ENCODE peak calls at places on chromosomes 2 and 18, in four cellular contexts. M, D, Y and V are unnamed samples.

GRCh38 chr18:55137602-55138001 is 178.3 kb upstream of the CCDC68 start:
- DNase-seq in M (no peak), D (no peak), Y (no peak), V (no peak)

GRCh38 chr2:156986339-156986988 is 271.0 kb upstream of the GALNT5 start:
- DNase-seq in M (no peak), D (no peak), Y (no peak), V (no peak)

GRCh38 chr18:59663096-59663495 is 34.1 kb downstream of the CCBE1 start:
- DNase-seq in M (no peak), D (no peak), Y (no peak), V (no peak)

GRCh38 chr18:31325051-31325450 is 7.1 kb downstream of the DSG1 start:
- DNase-seq in M (peak), D (no peak), Y (no peak), V (no peak)

GRCh38 chr2:126658910-126659613 is 3.1 kb downstream of the GYPC start:
- DNase-seq in M (peak), D (peak), Y (no peak), V (peak)

GRCh38 chr2:67772216-67773180 is 290.3 kb downstream of the C1D start:
- DNase-seq in M (no peak), D (no peak), Y (no peak), V (no peak)

GRCh38 chr2:72994282-72994990 is 77.1 kb downstream of the SFXN5 start:
- DNase-seq in M (no peak), D (no peak), Y (peak), V (no peak)

GRCh38 chr2:66481100-66481549 is 46.2 kb downstream of the MEIS1 start:
- DNase-seq in M (peak), D (no peak), Y (no peak), V (peak)

GRCh38 chr2:127637725-127638252 is 8.2 kb upstream of the GPR17 start:
- DNase-seq in M (peak), D (no peak), Y (no peak), V (peak)

GRCh38 chr18:42508683-42509347 is 553.8 kb downstream of the PIK3C3 start:
- DNase-seq in M (no peak), D (no peak), Y (no peak), V (no peak)

GRCh38 chr2:187527262-187527661 is 27.0 kb downstream of the TFPI start:
- DNase-seq in M (peak), D (no peak), Y (no peak), V (no peak)

GRCh38 chr2:241879326-241879725 is 9.8 kb downstream of the RTP5 start:
- DNase-seq in M (no peak), D (no peak), Y (no peak), V (no peak)

GRCh38 chr18:2954869-2955645 is 57.9 kb downstream of the LPIN2 start:
- DNase-seq in M (no peak), D (no peak), Y (no peak), V (no peak)

GRCh38 chr2:239822146-239822945 is 202.8 kb downstream of the NDUFA10 start:
- DNase-seq in M (no peak), D (peak), Y (peak), V (no peak)

GRCh38 chr2:109429711-109430265 is 184.0 kb downstream of the SEPTIN10 start:
- DNase-seq in M (no peak), D (no peak), Y (no peak), V (no peak)

GRCh38 chr18:55318864-55319516 is 269.0 kb downstream of the TCF4 start:
- DNase-seq in M (peak), D (no peak), Y (no peak), V (no peak)

GRCh38 chr2:153163055-153163454 is 315.5 kb downstream of the RPRM start:
- DNase-seq in M (no peak), D (no peak), Y (no peak), V (no peak)

GRCh38 chr2:53512071-53512841 is 255.3 kb upstream of the CHAC2 start:
- DNase-seq in M (peak), D (no peak), Y (no peak), V (no peak)
- TF ChIP-seq RFX5 in M (no peak), D (no peak), Y (no peak), V (no peak)

DNA sequence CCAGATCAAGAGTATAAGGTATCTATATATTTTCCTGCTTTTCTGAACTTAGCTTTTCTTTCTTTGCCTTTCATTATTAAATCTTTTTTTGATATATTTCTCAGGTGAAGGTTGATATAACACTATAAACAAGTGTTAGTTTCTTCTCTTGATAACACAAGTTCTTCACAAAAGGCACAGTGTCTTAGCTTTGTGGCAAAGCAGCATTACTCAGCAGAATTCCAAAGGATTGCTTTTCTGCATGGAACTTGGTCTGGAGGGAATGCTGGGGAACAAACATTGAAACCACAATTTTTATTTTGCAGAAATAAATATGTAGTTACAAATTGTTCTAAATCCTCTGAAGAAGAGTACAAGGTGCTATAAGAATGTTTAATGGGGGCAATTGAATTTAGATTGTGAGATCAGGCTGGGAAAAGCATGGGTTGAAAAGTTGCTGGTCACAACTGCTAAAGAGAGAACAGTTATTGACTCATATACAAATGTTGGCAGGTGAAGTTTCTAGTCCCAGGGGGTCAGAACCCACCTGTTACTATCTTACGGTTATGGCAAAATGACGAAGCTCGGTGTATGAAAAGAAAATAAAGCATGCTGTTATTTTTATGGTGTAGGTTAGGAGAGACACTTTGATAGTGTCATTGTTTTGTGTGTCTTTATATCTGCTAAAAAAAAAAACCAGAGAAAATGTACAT is 68.2 kb downstream of the UBR3 start:
- DNase-seq in M (peak), D (no peak), Y (no peak), V (no peak)
- TF ChIP-seq CHD1 in M (no peak), D (no peak), Y (no peak), V (no peak)

GRCh38 chr2:25276569-25277465 is 64.9 kb downstream of the DNMT3A start:
- DNase-seq in M (no peak), D (no peak), Y (peak), V (peak)
- TF ChIP-seq RFX5 in M (no peak), D (no peak), Y (no peak), V (no peak)

GRCh38 chr2:132715986-132716385 is 46.0 kb upstream of the LYPD1 start:
- DNase-seq in M (peak), D (no peak), Y (no peak), V (no peak)

GRCh38 chr2:132725134-132725533 is 55.1 kb upstream of the LYPD1 start:
- DNase-seq in M (no peak), D (no peak), Y (no peak), V (no peak)

GRCh38 chr2:132719480-132719879 is 49.5 kb upstream of the LYPD1 start:
- DNase-seq in M (no peak), D (no peak), Y (no peak), V (no peak)

GRCh38 chr2:132721938-132722337 is 51.9 kb upstream of the LYPD1 start:
- DNase-seq in M (peak), D (no peak), Y (no peak), V (no peak)

GRCh38 chr2:132720393-132720792 is 50.4 kb upstream of the LYPD1 start:
- DNase-seq in M (no peak), D (no peak), Y (no peak), V (no peak)
- TF ChIP-seq CHD1 in M (no peak), D (no peak), Y (no peak), V (no peak)

DNA sequence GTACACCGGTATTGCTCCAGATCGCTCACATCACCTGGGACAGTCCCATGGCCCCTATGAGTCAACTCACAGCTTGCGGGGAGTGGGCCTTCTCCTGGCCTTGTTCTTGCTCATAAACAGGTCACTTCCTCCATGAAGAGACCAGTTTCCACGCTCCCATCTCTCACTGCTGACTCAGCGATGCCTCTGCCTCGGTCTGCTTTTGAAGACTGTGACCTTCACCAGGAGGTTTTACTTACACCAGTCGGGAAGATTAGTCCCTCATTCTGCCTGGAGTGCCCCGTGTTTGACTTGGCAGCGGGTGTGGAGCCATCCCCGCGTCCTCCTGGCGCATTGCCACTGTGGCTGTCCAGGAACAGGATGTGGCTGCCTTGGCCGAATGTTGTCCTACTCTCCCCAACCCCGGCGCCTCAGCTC is 159.8 kb downstream of the RHBDD1 start:
- DNase-seq in M (peak), D (no peak), Y (no peak), V (no peak)
- TF ChIP-seq RFX5 in M (no peak), D (no peak), Y (no peak), V (no peak)

GRCh38 chr2:84805250-84805917 is 75.5 kb downstream of the TRABD2A start:
- DNase-seq in M (peak), D (no peak), Y (no peak), V (no peak)
- TF ChIP-seq CHD1 in M (no peak), D (no peak), Y (no peak), V (no peak)